ENCODE peak calls at places on chromosomes 7 and 10, in seven cellular contexts. One of them, this sample, is unnamed.

GRCh38 chr10:74433993-74434392 is 283.0 kb downstream of the ADK start:
- DNase-seq in mesothelial cell of epicardium: no peak
- DNase-seq in GM12865: no peak
- DNase-seq in foreskin fibroblast: peak
- DNase-seq in esophagus squamous epithelium: no peak
- DNase-seq in spleen: no peak
- DNase-seq in left ventricle myocardium inferior: no peak
- DNase-seq in this sample: no peak

GRCh38 chr10:70649526-70649925 is 22.8 kb upstream of the ADAMTS14 start:
- DNase-seq in esophagus squamous epithelium: no peak
- DNase-seq in foreskin fibroblast: peak
- DNase-seq in GM12865: no peak
- DNase-seq in spleen: no peak
- DNase-seq in left ventricle myocardium inferior: no peak
- DNase-seq in mesothelial cell of epicardium: no peak
- DNase-seq in this sample: no peak

GRCh38 chr7:128444242-128444641 is 11.4 kb upstream of the HILPDA start:
- DNase-seq in GM12865: no peak
- DNase-seq in esophagus squamous epithelium: no peak
- DNase-seq in left ventricle myocardium inferior: no peak
- DNase-seq in foreskin fibroblast: no peak
- DNase-seq in mesothelial cell of epicardium: no peak
- DNase-seq in spleen: no peak
- DNase-seq in this sample: no peak

GRCh38 chr7:8762803-8763202 is 329.4 kb downstream of the NXPH1 start:
- DNase-seq in spleen: no peak
- DNase-seq in GM12865: no peak
- DNase-seq in mesothelial cell of epicardium: no peak
- DNase-seq in left ventricle myocardium inferior: no peak
- DNase-seq in foreskin fibroblast: no peak
- DNase-seq in esophagus squamous epithelium: no peak
- DNase-seq in this sample: no peak

GRCh38 chr7:138204285-138204988 is 128.2 kb downstream of the AKR1D1 start:
- DNase-seq in left ventricle myocardium inferior: no peak
- DNase-seq in esophagus squamous epithelium: no peak
- DNase-seq in spleen: no peak
- DNase-seq in GM12865: no peak
- DNase-seq in mesothelial cell of epicardium: no peak
- DNase-seq in foreskin fibroblast: no peak
- DNase-seq in this sample: no peak

GRCh38 chr7:2572101-2572842 is 13.5 kb downstream of the IQCE start:
- DNase-seq in foreskin fibroblast: peak
- DNase-seq in esophagus squamous epithelium: no peak
- DNase-seq in mesothelial cell of epicardium: no peak
- DNase-seq in GM12865: no peak
- DNase-seq in spleen: peak
- DNase-seq in left ventricle myocardium inferior: no peak
- DNase-seq in this sample: no peak

GRCh38 chr7:44767134-44767911 is 18.7 kb downstream of the ZMIZ2 start:
- DNase-seq in GM12865: no peak
- DNase-seq in spleen: peak
- DNase-seq in foreskin fibroblast: peak
- DNase-seq in esophagus squamous epithelium: no peak
- DNase-seq in mesothelial cell of epicardium: no peak
- DNase-seq in left ventricle myocardium inferior: no peak
- DNase-seq in this sample: no peak

GRCh38 chr10:71909399-71910083 is 54.7 kb upstream of the CHST3 start:
- DNase-seq in esophagus squamous epithelium: no peak
- DNase-seq in GM12865: peak
- DNase-seq in foreskin fibroblast: no peak
- DNase-seq in mesothelial cell of epicardium: no peak
- DNase-seq in left ventricle myocardium inferior: no peak
- DNase-seq in spleen: no peak
- DNase-seq in this sample: no peak

GRCh38 chr7:105470090-105470489 is 52.0 kb downstream of the PUS7 start:
- DNase-seq in foreskin fibroblast: no peak
- DNase-seq in esophagus squamous epithelium: no peak
- DNase-seq in mesothelial cell of epicardium: no peak
- DNase-seq in left ventricle myocardium inferior: no peak
- DNase-seq in spleen: no peak
- DNase-seq in GM12865: no peak
- DNase-seq in this sample: no peak

GRCh38 chr10:123496336-123496735 is 169.8 kb upstream of the GPR26 start:
- DNase-seq in GM12865: no peak
- DNase-seq in foreskin fibroblast: no peak
- DNase-seq in left ventricle myocardium inferior: no peak
- DNase-seq in mesothelial cell of epicardium: no peak
- DNase-seq in esophagus squamous epithelium: no peak
- DNase-seq in spleen: no peak
- DNase-seq in this sample: no peak

GRCh38 chr10:111249925-111250324 is 173.1 kb downstream of the ADRA2A start:
- DNase-seq in left ventricle myocardium inferior: no peak
- DNase-seq in spleen: no peak
- DNase-seq in esophagus squamous epithelium: no peak
- DNase-seq in GM12865: no peak
- DNase-seq in foreskin fibroblast: no peak
- DNase-seq in mesothelial cell of epicardium: no peak
- DNase-seq in this sample: no peak

GRCh38 chr10:114691442-114691941 is 33.4 kb upstream of the ABLIM1 start:
- DNase-seq in left ventricle myocardium inferior: no peak
- DNase-seq in GM12865: no peak
- DNase-seq in esophagus squamous epithelium: no peak
- DNase-seq in foreskin fibroblast: peak
- DNase-seq in mesothelial cell of epicardium: no peak
- DNase-seq in spleen: no peak
- DNase-seq in this sample: no peak

GRCh38 chr10:120005408-120006280 is 113.1 kb downstream of the SEC23IP start:
- DNase-seq in GM12865: no peak
- DNase-seq in foreskin fibroblast: no peak
- DNase-seq in spleen: no peak
- DNase-seq in esophagus squamous epithelium: no peak
- DNase-seq in mesothelial cell of epicardium: no peak
- DNase-seq in left ventricle myocardium inferior: no peak
- DNase-seq in this sample: no peak

GRCh38 chr7:100803398-100804161 is 23.7 kb downstream of the EPHB4 start:
- DNase-seq in left ventricle myocardium inferior: peak
- DNase-seq in esophagus squamous epithelium: peak
- DNase-seq in GM12865: peak
- DNase-seq in mesothelial cell of epicardium: no peak
- DNase-seq in foreskin fibroblast: peak
- DNase-seq in spleen: peak
- DNase-seq in this sample: peak

GRCh38 chr10:30433286-30433778 is 652 bp upstream of the MAP3K8 start:
- DNase-seq in foreskin fibroblast: peak
- DNase-seq in spleen: peak
- DNase-seq in left ventricle myocardium inferior: peak
- DNase-seq in GM12865: peak
- DNase-seq in mesothelial cell of epicardium: peak
- DNase-seq in esophagus squamous epithelium: peak
- DNase-seq in this sample: no peak

GRCh38 chr10:17779761-17780160 is 27.8 kb downstream of the TMEM236 start:
- DNase-seq in mesothelial cell of epicardium: no peak
- DNase-seq in GM12865: no peak
- DNase-seq in foreskin fibroblast: no peak
- DNase-seq in spleen: no peak
- DNase-seq in esophagus squamous epithelium: no peak
- DNase-seq in left ventricle myocardium inferior: no peak
- DNase-seq in this sample: no peak

GRCh38 chr10:114026189-114027040 is 17.3 kb upstream of the ADRB1 start:
- DNase-seq in spleen: no peak
- DNase-seq in foreskin fibroblast: peak
- DNase-seq in esophagus squamous epithelium: no peak
- DNase-seq in mesothelial cell of epicardium: no peak
- DNase-seq in left ventricle myocardium inferior: no peak
- DNase-seq in GM12865: peak
- DNase-seq in this sample: no peak

GRCh38 chr7:81719865-81720264 is 50.0 kb downstream of the HGF start:
- DNase-seq in GM12865: no peak
- DNase-seq in foreskin fibroblast: peak
- DNase-seq in mesothelial cell of epicardium: no peak
- DNase-seq in left ventricle myocardium inferior: no peak
- DNase-seq in spleen: no peak
- DNase-seq in esophagus squamous epithelium: no peak
- DNase-seq in this sample: no peak

GRCh38 chr7:154832557-154833138 is 170.3 kb downstream of the PAXIP1 start:
- DNase-seq in foreskin fibroblast: no peak
- DNase-seq in spleen: no peak
- DNase-seq in left ventricle myocardium inferior: no peak
- DNase-seq in mesothelial cell of epicardium: no peak
- DNase-seq in GM12865: peak
- DNase-seq in esophagus squamous epithelium: no peak
- DNase-seq in this sample: no peak

GRCh38 chr7:3757059-3757458 is 456.0 kb downstream of the SDK1 start:
- DNase-seq in GM12865: no peak
- DNase-seq in left ventricle myocardium inferior: no peak
- DNase-seq in foreskin fibroblast: no peak
- DNase-seq in mesothelial cell of epicardium: no peak
- DNase-seq in esophagus squamous epithelium: no peak
- DNase-seq in spleen: no peak
- DNase-seq in this sample: no peak

GRCh38 chr7:3760696-3761095 is 459.6 kb downstream of the SDK1 start:
- DNase-seq in spleen: no peak
- DNase-seq in mesothelial cell of epicardium: no peak
- DNase-seq in GM12865: no peak
- DNase-seq in esophagus squamous epithelium: no peak
- DNase-seq in foreskin fibroblast: peak
- DNase-seq in left ventricle myocardium inferior: no peak
- DNase-seq in this sample: no peak

GRCh38 chr7:3762146-3762831 is 461.2 kb downstream of the SDK1 start:
- DNase-seq in esophagus squamous epithelium: no peak
- DNase-seq in GM12865: no peak
- DNase-seq in mesothelial cell of epicardium: no peak
- DNase-seq in foreskin fibroblast: no peak
- DNase-seq in left ventricle myocardium inferior: no peak
- DNase-seq in spleen: no peak
- DNase-seq in this sample: no peak
- TF ChIP-seq CTCF in esophagus squamous epithelium: no peak
- TF ChIP-seq CTCF in GM12865: no peak
- TF ChIP-seq CTCF in mesothelial cell of epicardium: no peak
- TF ChIP-seq CTCF in foreskin fibroblast: no peak
- TF ChIP-seq CTCF in left ventricle myocardium inferior: no peak
- TF ChIP-seq CTCF in spleen: no peak
- TF ChIP-seq CTCF in this sample: no peak

GRCh38 chr7:26683277-26683676 is 181.1 kb downstream of the SKAP2 start:
- DNase-seq in spleen: no peak
- DNase-seq in esophagus squamous epithelium: no peak
- DNase-seq in foreskin fibroblast: no peak
- DNase-seq in left ventricle myocardium inferior: no peak
- DNase-seq in mesothelial cell of epicardium: no peak
- DNase-seq in GM12865: no peak
- DNase-seq in this sample: no peak
- TF ChIP-seq CTCF in spleen: no peak
- TF ChIP-seq CTCF in esophagus squamous epithelium: no peak
- TF ChIP-seq CTCF in foreskin fibroblast: no peak
- TF ChIP-seq CTCF in left ventricle myocardium inferior: no peak
- TF ChIP-seq CTCF in mesothelial cell of epicardium: no peak
- TF ChIP-seq CTCF in GM12865: no peak
- TF ChIP-seq CTCF in this sample: no peak

GRCh38 chr7:131933890-131934289 is 377.5 kb upstream of the PODXL start:
- DNase-seq in GM12865: no peak
- DNase-seq in spleen: no peak
- DNase-seq in foreskin fibroblast: no peak
- DNase-seq in mesothelial cell of epicardium: no peak
- DNase-seq in esophagus squamous epithelium: no peak
- DNase-seq in left ventricle myocardium inferior: no peak
- DNase-seq in this sample: no peak

GRCh38 chr7:131934452-131934851 is 378.0 kb upstream of the PODXL start:
- DNase-seq in spleen: no peak
- DNase-seq in mesothelial cell of epicardium: no peak
- DNase-seq in foreskin fibroblast: no peak
- DNase-seq in left ventricle myocardium inferior: no peak
- DNase-seq in esophagus squamous epithelium: no peak
- DNase-seq in GM12865: no peak
- DNase-seq in this sample: no peak

GRCh38 chr7:131931368-131931767 is 374.9 kb upstream of the PODXL start:
- DNase-seq in left ventricle myocardium inferior: no peak
- DNase-seq in foreskin fibroblast: peak
- DNase-seq in spleen: no peak
- DNase-seq in GM12865: no peak
- DNase-seq in esophagus squamous epithelium: no peak
- DNase-seq in mesothelial cell of epicardium: no peak
- DNase-seq in this sample: no peak

GRCh38 chr7:131935180-131935579 is 378.8 kb upstream of the PODXL start:
- DNase-seq in mesothelial cell of epicardium: no peak
- DNase-seq in spleen: no peak
- DNase-seq in esophagus squamous epithelium: no peak
- DNase-seq in left ventricle myocardium inferior: no peak
- DNase-seq in GM12865: no peak
- DNase-seq in foreskin fibroblast: no peak
- DNase-seq in this sample: no peak

DNA sequence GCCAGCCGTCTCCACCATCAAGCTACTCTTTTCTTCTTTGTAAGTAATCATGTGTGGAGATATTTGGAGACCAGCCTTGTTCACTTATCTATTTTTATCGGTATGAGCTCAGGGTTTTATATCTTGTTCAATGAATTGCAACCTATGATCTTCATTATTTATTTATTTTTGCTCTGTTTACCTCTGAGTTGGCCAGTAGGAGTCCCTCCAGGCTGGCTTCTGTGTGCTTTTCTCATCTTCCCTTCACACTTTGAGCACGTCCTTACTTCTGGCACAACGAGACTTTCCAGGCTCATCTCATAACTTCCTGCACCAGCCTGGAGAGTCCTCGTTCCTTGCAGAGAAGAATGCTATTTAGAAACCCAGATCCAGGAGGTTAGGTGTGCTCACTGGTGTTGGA is 375.8 kb upstream of the PODXL start:
- DNase-seq in spleen: no peak
- DNase-seq in foreskin fibroblast: no peak
- DNase-seq in GM12865: no peak
- DNase-seq in esophagus squamous epithelium: no peak
- DNase-seq in mesothelial cell of epicardium: no peak
- DNase-seq in left ventricle myocardium inferior: no peak
- DNase-seq in this sample: no peak
- TF ChIP-seq CTCF in spleen: no peak
- TF ChIP-seq CTCF in foreskin fibroblast: no peak
- TF ChIP-seq CTCF in GM12865: no peak
- TF ChIP-seq CTCF in esophagus squamous epithelium: no peak
- TF ChIP-seq CTCF in mesothelial cell of epicardium: no peak
- TF ChIP-seq CTCF in left ventricle myocardium inferior: no peak
- TF ChIP-seq CTCF in this sample: no peak

GRCh38 chr10:92238586-92239098 is 52.2 kb downstream of the CPEB3 start:
- DNase-seq in GM12865: peak
- DNase-seq in foreskin fibroblast: peak
- DNase-seq in spleen: no peak
- DNase-seq in esophagus squamous epithelium: no peak
- DNase-seq in left ventricle myocardium inferior: no peak
- DNase-seq in mesothelial cell of epicardium: no peak
- DNase-seq in this sample: no peak

GRCh38 chr10:92240289-92241157 is 50.4 kb downstream of the CPEB3 start:
- DNase-seq in left ventricle myocardium inferior: no peak
- DNase-seq in GM12865: peak
- DNase-seq in foreskin fibroblast: peak
- DNase-seq in mesothelial cell of epicardium: no peak
- DNase-seq in esophagus squamous epithelium: no peak
- DNase-seq in spleen: peak
- DNase-seq in this sample: no peak

GRCh38 chr10:92239185-92239599 is 51.7 kb downstream of the CPEB3 start:
- DNase-seq in left ventricle myocardium inferior: no peak
- DNase-seq in mesothelial cell of epicardium: no peak
- DNase-seq in esophagus squamous epithelium: no peak
- DNase-seq in GM12865: no peak
- DNase-seq in spleen: no peak
- DNase-seq in foreskin fibroblast: no peak
- DNase-seq in this sample: no peak

GRCh38 chr10:92241158-92241500 is 49.7 kb downstream of the CPEB3 start:
- DNase-seq in mesothelial cell of epicardium: no peak
- DNase-seq in esophagus squamous epithelium: no peak
- DNase-seq in spleen: no peak
- DNase-seq in left ventricle myocardium inferior: no peak
- DNase-seq in foreskin fibroblast: peak
- DNase-seq in GM12865: peak
- DNase-seq in this sample: no peak

GRCh38 chr10:92239600-92240288 is 51.1 kb downstream of the CPEB3 start:
- DNase-seq in spleen: peak
- DNase-seq in foreskin fibroblast: peak
- DNase-seq in GM12865: peak
- DNase-seq in esophagus squamous epithelium: no peak
- DNase-seq in mesothelial cell of epicardium: peak
- DNase-seq in left ventricle myocardium inferior: peak
- DNase-seq in this sample: no peak
- TF ChIP-seq CTCF in spleen: no peak
- TF ChIP-seq CTCF in foreskin fibroblast: no peak
- TF ChIP-seq CTCF in GM12865: no peak
- TF ChIP-seq CTCF in esophagus squamous epithelium: no peak
- TF ChIP-seq CTCF in mesothelial cell of epicardium: no peak
- TF ChIP-seq CTCF in left ventricle myocardium inferior: no peak
- TF ChIP-seq CTCF in this sample: no peak